ENCODE peak calls at places on chromosomes 4 and X, in four cellular contexts. S is cardiac muscle cell, H is AG04450, L is lower leg skin. P is an unnamed sample.

GRCh38 chr4:38177035-38177791 is 217.0 kb downstream of the PTTG2 start:
- DNase-seq in H (no peak), S (no peak), L (no peak), P (no peak)

GRCh38 chr4:78058591-78059523 is 1.7 kb downstream of the FRAS1 start:
- DNase-seq in L (peak), H (no peak), S (peak), P (no peak)

GRCh38 chrX:136094962-136095361 is 52.4 kb upstream of the FHL1 start:
- DNase-seq in S (no peak), H (no peak), L (no peak), P (no peak)

GRCh38 chr4:54440394-54441223 is 211.5 kb downstream of the PDGFRA start:
- DNase-seq in S (no peak), L (no peak), H (no peak), P (no peak)

GRCh38 chr4:149279331-149279730 is 536.3 kb downstream of the IQCM start:
- DNase-seq in S (no peak), L (no peak), H (no peak), P (no peak)

GRCh38 chrX:34873500-34874225 is 68.9 kb upstream of the FAM47B start:
- DNase-seq in L (no peak), S (no peak), H (no peak), P (peak)

GRCh38 chr4:2795558-2796260 is 2.8 kb downstream of the SH3BP2 start:
- DNase-seq in H (no peak), S (no peak), L (peak), P (no peak)

GRCh38 chr4:10926025-10926424 is 241.5 kb upstream of the CLNK start:
- DNase-seq in H (no peak), L (no peak), S (no peak), P (peak)

GRCh38 chrX:111008126-111008525 is 87.9 kb upstream of the PAK3 start:
- DNase-seq in L (no peak), S (no peak), H (no peak), P (no peak)

GRCh38 chrX:106171293-106171692 is 3.2 kb downstream of the PWWP3B start:
- DNase-seq in S (no peak), H (no peak), L (no peak), P (no peak)

GRCh38 chrX:106170318-106170717 is 2.2 kb downstream of the PWWP3B start:
- DNase-seq in S (peak), L (no peak), H (no peak), P (no peak)

DNA sequence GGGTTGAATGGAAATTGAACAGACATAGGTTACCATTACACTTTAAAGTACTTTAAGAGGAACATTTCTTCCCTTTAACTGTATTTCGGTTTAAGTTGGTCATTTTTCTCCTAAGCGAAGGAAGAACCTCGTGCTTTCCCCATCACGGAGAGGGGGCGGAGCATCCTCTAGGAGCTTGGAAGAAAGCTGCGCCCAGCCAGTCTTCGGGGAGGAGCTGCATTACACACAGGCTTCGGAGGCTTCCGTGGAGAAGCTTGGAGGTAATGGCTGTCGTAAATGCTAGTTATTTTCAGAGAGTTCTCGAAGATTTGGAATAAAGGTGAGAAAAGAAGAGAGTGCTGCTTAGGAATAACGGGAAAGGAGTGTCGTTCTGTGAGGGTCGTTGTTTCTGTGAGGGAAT is at the start of gene PWWP3B:
- DNase-seq in L (no peak), S (peak), H (no peak), P (no peak)
- H3K4me3 ChIP-seq in L (no peak), S (peak), H (no peak), P (peak)

DNA sequence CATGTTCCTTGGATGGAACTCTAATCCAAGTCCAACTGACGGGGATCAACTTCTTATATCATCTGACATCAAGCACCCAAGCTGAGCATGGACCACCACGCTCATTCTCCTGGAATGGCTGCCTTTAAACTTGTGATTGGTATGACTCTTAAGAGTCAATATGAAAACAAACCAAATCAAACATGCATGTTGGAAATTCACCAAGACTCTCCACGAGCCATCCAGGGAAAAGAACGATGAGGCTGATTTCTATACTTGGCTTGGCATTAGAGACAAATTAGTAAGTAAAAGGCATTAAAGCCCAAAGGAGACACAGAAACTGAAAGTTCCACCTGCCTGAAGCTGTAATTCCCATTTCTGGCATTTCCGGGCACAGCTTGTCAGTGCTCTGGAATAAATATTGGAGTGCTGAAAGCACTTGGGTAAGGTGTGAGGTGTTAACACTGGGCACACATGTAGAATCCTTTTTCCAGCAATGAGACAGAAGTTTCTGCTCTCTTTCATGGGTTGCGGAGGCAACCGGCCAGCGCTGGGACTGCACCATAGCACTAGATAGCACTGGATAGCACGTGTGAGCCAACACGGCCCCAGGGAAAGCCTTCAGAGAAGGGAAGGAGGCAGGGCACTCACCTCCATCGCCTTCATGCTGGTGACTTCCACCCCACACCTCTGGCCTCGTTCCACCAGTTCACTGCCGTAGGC is 42.1 kb upstream of the CENPU start:
- DNase-seq in S (no peak), L (no peak), H (no peak), P (no peak)
- H3K4me3 ChIP-seq in S (no peak), L (no peak), H (no peak), P (no peak)

GRCh38 chrX:19885732-19886131 is 1.7 kb downstream of the SH3KBP1 start:
- DNase-seq in H (no peak), L (no peak), S (no peak), P (no peak)
- H3K4me3 ChIP-seq in H (peak), L (no peak), S (no peak), P (peak)

DNA sequence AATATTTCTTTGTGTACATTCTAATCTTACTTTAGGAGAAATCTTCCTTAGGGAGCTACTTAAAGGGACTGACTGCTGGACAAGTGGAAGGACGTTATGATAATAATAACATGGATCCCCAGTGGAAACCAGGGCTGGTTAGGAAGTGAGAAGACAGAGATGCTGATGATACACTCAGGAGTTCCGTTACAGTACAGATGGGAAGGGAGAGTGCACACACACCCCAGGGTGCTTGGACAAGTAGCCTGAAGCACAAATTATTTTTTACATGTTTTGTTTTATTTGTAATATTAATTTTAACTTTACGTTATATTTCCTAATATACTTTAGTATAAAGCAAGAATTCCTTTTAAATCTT is 84.1 kb downstream of the BMPR1B start:
- DNase-seq in L (no peak), S (no peak), H (no peak), P (no peak)
- H3K4me3 ChIP-seq in L (no peak), S (no peak), H (no peak), P (no peak)

DNA sequence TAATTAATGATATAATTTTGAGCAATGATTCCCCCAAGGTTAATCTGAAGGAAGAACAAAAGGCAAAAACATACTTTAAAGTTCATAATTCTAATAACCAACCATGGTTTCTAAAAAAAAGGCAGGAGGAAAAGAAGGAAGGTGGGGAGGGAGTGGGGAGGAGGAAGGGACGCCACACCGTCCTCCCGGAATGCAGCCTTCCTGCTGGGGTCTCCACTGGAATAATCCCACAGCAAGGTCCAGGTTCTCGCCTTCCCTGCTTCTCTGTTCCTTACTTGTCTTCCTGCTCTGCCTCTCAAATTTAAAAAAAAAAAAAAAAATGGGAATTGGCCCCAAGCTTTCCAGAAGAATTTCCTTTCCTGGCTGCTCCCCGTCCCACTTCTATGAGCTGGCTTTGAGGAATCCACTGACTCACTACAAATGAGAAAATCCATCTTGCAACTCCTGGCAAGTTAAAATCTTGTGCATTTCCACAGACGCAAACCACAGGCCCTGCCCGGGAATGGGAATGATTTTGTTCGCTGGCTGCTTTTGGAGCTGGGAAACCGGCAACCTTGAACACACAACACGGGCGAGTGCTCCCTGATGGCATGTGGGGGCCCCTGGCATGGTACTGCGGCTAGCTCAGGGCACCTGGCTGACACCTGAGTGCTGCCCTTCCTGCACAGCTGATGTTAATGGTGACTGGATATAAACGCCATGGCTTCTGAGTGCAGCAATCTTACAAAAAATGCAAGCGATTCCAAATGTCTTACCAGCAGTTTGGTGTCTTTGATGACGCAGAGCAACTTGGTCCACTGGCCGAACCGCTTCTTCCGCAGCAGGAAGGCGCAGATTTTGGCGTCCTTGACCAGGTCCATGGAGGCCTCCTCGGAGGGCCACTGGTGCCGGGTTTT is 97.0 kb downstream of the AFAP1 start:
- DNase-seq in L (peak), S (no peak), H (peak), P (peak)
- H3K4me3 ChIP-seq in L (no peak), S (no peak), H (peak), P (no peak)

GRCh38 chrX:130120321-130120731 is 10.0 kb upstream of the ELF4 start:
- DNase-seq in S (peak), H (no peak), L (no peak), P (no peak)
- H3K4me3 ChIP-seq in S (peak), H (peak), L (no peak), P (peak)

DNA sequence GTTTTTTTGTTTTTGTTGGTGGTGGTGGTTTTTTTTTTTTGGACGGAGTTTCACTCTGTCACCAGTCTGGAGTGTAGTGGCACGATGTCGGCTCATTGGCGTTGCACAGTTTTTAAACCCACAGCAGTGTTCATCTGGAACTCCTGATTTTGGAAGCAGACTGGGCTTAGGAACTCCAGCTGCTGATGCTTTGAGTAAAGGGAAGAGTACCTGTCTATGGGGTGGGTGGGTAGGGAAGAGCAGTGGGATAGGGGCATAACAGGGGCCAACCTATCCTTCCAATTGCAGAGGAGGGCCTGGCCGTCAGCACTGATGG is 2.0 kb downstream of the CD99 start:
- DNase-seq in S (no peak), H (no peak), L (no peak), P (no peak)
- H3K4me3 ChIP-seq in S (peak), H (peak), L (no peak), P (peak)

DNA sequence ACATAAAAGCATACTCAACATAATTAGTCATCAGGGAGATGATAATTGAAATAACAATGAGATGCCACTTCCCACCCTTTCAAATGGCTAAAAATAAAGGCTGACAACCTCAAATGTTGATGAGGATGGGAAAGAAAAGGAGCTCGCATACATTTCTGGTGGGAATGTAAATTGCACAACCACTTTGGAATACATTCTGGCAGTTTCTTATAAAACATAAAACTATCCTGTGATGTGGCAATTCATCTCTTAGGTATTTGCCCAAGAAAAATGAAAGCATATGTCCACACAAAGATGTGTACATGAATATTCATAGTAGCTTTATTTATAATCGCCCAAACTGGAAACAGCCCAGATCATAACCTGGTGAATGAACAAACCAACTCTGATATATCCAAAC is 682 bp upstream of the ZNF275 start:
- DNase-seq in L (no peak), H (no peak), S (no peak), P (no peak)
- H3K4me3 ChIP-seq in L (no peak), H (peak), S (peak), P (peak)